ENCODE peak calls at places on chromosomes 7 and 10, in nine cellular contexts. J is fibroblast of lung; T is psoas muscle; G is body of pancreas; R is CD4-positive, alpha-beta T cell; S is MM.1S; P is HepG2; X is cardiac muscle cell; Z is IMR-90. H is an unnamed sample.
A peak's percentile ranks its signal among the peaks of the same experiment; 100 is the strongest.

GRCh38 chr10:45058580-45058979 is 57.9 kb downstream of the ZNF22 start:
- DNase-seq in J (no peak), X (peak; percentile 10), S (no peak), R (no peak), Z (no peak), T (no peak), P (no peak), G (no peak), H (no peak)

GRCh38 chr10:50917486-50917885 is 32.1 kb upstream of the A1CF start:
- DNase-seq in T (no peak), Z (peak; percentile 74), P (no peak), X (peak; percentile 69), R (no peak), J (peak; percentile 53), S (no peak), G (no peak), H (no peak)

GRCh38 chr7:27872281-27873005 is 132.5 kb downstream of the TAX1BP1 start:
- DNase-seq in T (no peak), R (no peak), S (no peak), X (peak; percentile 7), P (no peak), G (peak; percentile 16), J (no peak), Z (no peak), H (no peak)

GRCh38 chr10:63798599-63799498 is 277.6 kb downstream of the REEP3 start:
- DNase-seq in S (no peak), T (peak; percentile 37), G (peak; percentile 77), R (no peak), Z (peak; percentile 78), X (peak; percentile 93), P (peak; percentile 1), J (peak; percentile 98), H (peak; percentile 74)

GRCh38 chr7:73799282-73800141 is 29.4 kb upstream of the CLDN3 start:
- DNase-seq in T (no peak), Z (no peak), P (peak; percentile 34), R (no peak), S (no peak), J (no peak), X (no peak), G (no peak), H (no peak)

GRCh38 chr7:70317356-70317755 is 719.1 kb downstream of the AUTS2 start:
- DNase-seq in T (no peak), X (peak; percentile 19), R (no peak), Z (no peak), S (no peak), P (no peak), G (peak; percentile 4), J (peak; percentile 66), H (no peak)

GRCh38 chr7:30074422-30075030 is 46.3 kb downstream of the PLEKHA8 start:
- DNase-seq in J (peak; percentile 70), X (peak; percentile 65), R (no peak), P (peak; percentile 30), Z (peak; percentile 60), T (no peak), S (peak; percentile 34), G (peak; percentile 6), H (no peak)

GRCh38 chr10:71028066-71028465 is 139.7 kb upstream of the PCBD1 start:
- DNase-seq in S (no peak), Z (no peak), P (no peak), R (no peak), G (no peak), T (no peak), J (no peak), X (no peak), H (no peak)

GRCh38 chr10:88154596-88155250 is 291.3 kb downstream of the PTEN start:
- DNase-seq in R (no peak), G (no peak), P (no peak), X (no peak), J (peak; percentile 69), Z (peak; percentile 75), T (no peak), S (no peak), H (no peak)

GRCh38 chr7:101557978-101558741 is 70.9 kb downstream of the MYL10 start:
- DNase-seq in S (no peak), X (no peak), R (no peak), G (no peak), P (no peak), Z (no peak), T (peak; percentile 7), J (no peak), H (no peak)

GRCh38 chr7:155681663-155682062 is 37.2 kb downstream of the RBM33 start:
- DNase-seq in X (no peak), T (no peak), G (no peak), R (no peak), S (no peak), Z (no peak), J (no peak), P (no peak), H (no peak)

GRCh38 chr7:21169667-21170605 is 257.9 kb upstream of the SP4 start:
- DNase-seq in Z (no peak), X (no peak), T (no peak), P (no peak), J (no peak), S (no peak), G (no peak), R (no peak), H (no peak)

GRCh38 chr7:150754950-150755349 is 17.7 kb downstream of the GIMAP5 start:
- DNase-seq in T (no peak), P (no peak), R (no peak), Z (no peak), G (no peak), S (no peak), J (no peak), X (no peak), H (no peak)

GRCh38 chr7:105024734-105025133 is 10.7 kb downstream of the KMT2E start:
- DNase-seq in Z (peak; percentile 83), X (peak; percentile 44), G (no peak), T (no peak), S (no peak), R (no peak), P (peak; percentile 35), J (peak; percentile 83), H (no peak)

GRCh38 chr7:134083766-134084487 is 43.2 kb upstream of the LRGUK start:
- DNase-seq in P (no peak), T (no peak), X (no peak), J (peak; percentile 38), S (no peak), G (no peak), R (no peak), Z (peak; percentile 16), H (no peak)

GRCh38 chr7:134084488-134085144 is 42.5 kb upstream of the LRGUK start:
- DNase-seq in Z (no peak), T (no peak), X (no peak), R (no peak), S (peak; percentile 72), G (peak; percentile 14), P (no peak), J (no peak), H (no peak)

GRCh38 chr7:134078991-134079390 is 48.1 kb upstream of the LRGUK start:
- DNase-seq in S (peak; percentile 30), R (no peak), Z (no peak), J (no peak), T (no peak), X (no peak), P (no peak), G (no peak), H (no peak)

GRCh38 chr7:134085315-134085714 is 41.8 kb upstream of the LRGUK start:
- DNase-seq in X (no peak), Z (no peak), R (no peak), P (no peak), G (no peak), J (no peak), T (no peak), S (no peak), H (no peak)

GRCh38 chr7:134081695-134082094 is 45.4 kb upstream of the LRGUK start:
- DNase-seq in X (no peak), P (no peak), T (no peak), R (no peak), Z (no peak), G (no peak), J (no peak), S (no peak), H (no peak)
- TF ChIP-seq CTCF in X (no peak), P (no peak), T (no peak), R (no peak), Z (no peak), G (no peak), J (no peak), S (no peak), H (no peak)

GRCh38 chr10:54477738-54478137 is 323.3 kb downstream of the PCDH15 start:
- DNase-seq in X (no peak), R (no peak), S (no peak), G (no peak), J (no peak), Z (no peak), T (no peak), P (no peak), H (no peak)
- H3K27ac ChIP-seq in X (no peak overlapping the region), R (no peak overlapping the region), S (no peak overlapping the region), G (no peak overlapping the region), J (no peak overlapping the region), Z (no peak overlapping the region), T (no peak overlapping the region), P (no peak overlapping the region), H (no peak overlapping the region)

GRCh38 chr10:100344386-100344785 is 2.6 kb upstream of the SCD start:
- DNase-seq in Z (no peak), R (no peak), G (no peak), T (no peak), S (no peak), X (no peak), P (no peak), J (no peak), H (no peak)

GRCh38 chr10:100345570-100346330 is 1.3 kb upstream of the SCD start:
- DNase-seq in S (no peak), J (peak; percentile 85), P (peak; percentile 58), G (no peak), T (no peak), X (peak; percentile 74), Z (peak; percentile 74), R (no peak), H (no peak)

GRCh38 chr10:100341953-100342626 is 4.9 kb upstream of the SCD start:
- DNase-seq in R (no peak), G (peak; percentile 70), X (peak; percentile 76), Z (peak; percentile 60), J (peak; percentile 47), S (peak; percentile 44), P (peak; percentile 87), T (peak; percentile 20), H (peak; percentile 60)

GRCh38 chr10:100340948-100341847 is 5.8 kb upstream of the SCD start:
- DNase-seq in X (no peak), Z (no peak), G (peak; percentile 33), J (no peak), T (peak; percentile 51), P (peak; percentile 77), R (no peak), S (no peak), H (no peak)

DNA sequence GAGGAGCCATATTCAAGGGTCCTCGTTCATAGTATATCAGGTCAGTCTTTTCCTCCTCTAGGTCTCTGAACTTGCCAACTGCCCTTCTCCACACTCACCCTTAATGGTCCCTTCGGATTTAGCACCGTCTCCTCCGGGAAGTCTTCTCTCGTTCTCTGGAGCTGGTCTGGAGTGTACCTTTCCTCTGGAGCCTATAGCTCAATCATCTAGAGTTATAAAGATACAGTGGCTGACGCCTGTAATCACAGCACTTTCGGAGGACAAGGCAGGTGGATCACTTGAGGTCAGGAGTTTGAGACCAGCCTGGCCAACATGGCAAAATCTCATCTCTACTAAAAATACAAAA is 4.4 kb upstream of the SCD start:
- DNase-seq in T (no peak), R (no peak), J (no peak), Z (no peak), S (no peak), G (no peak), X (no peak), P (no peak), H (no peak)
- TF ChIP-seq CTCF in T (no peak), R (no peak), J (no peak), Z (no peak), S (no peak), G (no peak), X (no peak), P (no peak), H (no peak)

GRCh38 chr10:74096777-74097176 is 53.9 kb downstream of the AP3M1 start:
- DNase-seq in R (no peak), T (no peak), G (no peak), J (no peak), S (no peak), X (no peak), Z (no peak), P (no peak), H (no peak)
- H3K27ac ChIP-seq in R (no peak overlapping the region), T (no peak overlapping the region), G (no peak overlapping the region), J (no peak overlapping the region), S (no peak overlapping the region), X (no peak overlapping the region), Z (no peak overlapping the region), P (no peak overlapping the region), H (no peak overlapping the region)

H was measured in ovary.